ENCODE peak calls at places on chromosomes 16 and 17, in five cellular contexts. O, M, L, F and S are unnamed samples.

GRCh38 chr17:80036715-80037477 is 454 bp downstream of the CCDC40 start:
- DNase-seq in O (peak), M (peak), L (no peak), F (peak), S (peak)

GRCh38 chr17:3043737-3044365 is 19.6 kb downstream of the OR1D5 start:
- DNase-seq in O (no peak), M (no peak), L (no peak), F (peak), S (no peak)

GRCh38 chr16:6286176-6286575 is 1046.5 kb upstream of the RBFOX1 start:
- DNase-seq in O (no peak), M (no peak), L (no peak), F (no peak), S (no peak)

GRCh38 chr17:46917041-46917440 is 5.9 kb upstream of the GOSR2 start:
- DNase-seq in O (no peak), M (no peak), L (no peak), F (no peak), S (no peak)

GRCh38 chr17:2172447-2172938 is 117.6 kb downstream of the HIC1 start:
- DNase-seq in O (no peak), M (no peak), L (peak), F (peak), S (no peak)

GRCh38 chr16:80507538-80507937 is 33.3 kb upstream of the DYNLRB2 start:
- DNase-seq in O (no peak), M (no peak), L (no peak), F (no peak), S (no peak)

GRCh38 chr16:4888428-4889135 is 41.3 kb downstream of the UBN1 start:
- DNase-seq in O (no peak), M (no peak), L (no peak), F (no peak), S (peak)

GRCh38 chr17:56540791-56541190 is 52.7 kb upstream of the NOG start:
- DNase-seq in O (no peak), M (peak), L (no peak), F (peak), S (peak)

GRCh38 chr17:41171881-41172280 is 3.9 kb upstream of the KRTAP4-3 start:
- DNase-seq in O (no peak), M (no peak), L (peak), F (no peak), S (no peak)

GRCh38 chr16:75060708-75061107 is 55.9 kb downstream of the LDHD start:
- DNase-seq in O (no peak), M (no peak), L (no peak), F (no peak), S (no peak)

GRCh38 chr16:24883714-24884151 is 38.0 kb downstream of the SLC5A11 start:
- DNase-seq in O (no peak), M (peak), L (no peak), F (peak), S (no peak)

GRCh38 chr16:12542818-12543699 is 260.6 kb downstream of the CPPED1 start:
- DNase-seq in O (no peak), M (no peak), L (no peak), F (no peak), S (no peak)

GRCh38 chr16:8675183-8676159 is 1.1 kb downstream of the ABAT start:
- DNase-seq in O (no peak), M (no peak), L (no peak), F (no peak), S (no peak)

GRCh38 chr16:4172070-4172469 is 55.8 kb upstream of the ADCY9 start:
- DNase-seq in O (no peak), M (no peak), L (peak), F (no peak), S (peak)

GRCh38 chr17:77446959-77447634 is 306.3 kb downstream of the SEC14L1 start:
- DNase-seq in O (no peak), M (no peak), L (peak), F (no peak), S (no peak)

GRCh38 chr17:56690441-56691291 is 97.2 kb downstream of the NOG start:
- DNase-seq in O (no peak), M (no peak), L (no peak), F (no peak), S (no peak)

GRCh38 chr17:42340691-42341127 is 47.5 kb downstream of the STAT3 start:
- DNase-seq in O (no peak), M (no peak), L (no peak), F (no peak), S (no peak)

GRCh38 chr16:25633549-25633948 is 58.2 kb upstream of the HS3ST4 start:
- DNase-seq in O (no peak), M (no peak), L (no peak), F (peak), S (no peak)

GRCh38 chr17:622356-622755 is 92.3 kb downstream of the VPS53 start:
- DNase-seq in O (no peak), M (no peak), L (peak), F (peak), S (peak)

GRCh38 chr17:61504697-61505096 is 52.5 kb downstream of the TBX4 start:
- DNase-seq in O (no peak), M (no peak), L (peak), F (no peak), S (peak)

GRCh38 chr17:32265192-32265895 is at the start of gene RHBDL3:
- DNase-seq in O (no peak), M (no peak), L (no peak), F (peak), S (no peak)

GRCh38 chr17:45847747-45848146 is 3.1 kb downstream of the SPPL2C start:
- DNase-seq in O (no peak), M (no peak), L (no peak), F (no peak), S (no peak)

GRCh38 chr16:85573696-85574641 is 39.2 kb upstream of the GSE1 start:
- DNase-seq in O (no peak), M (no peak), L (peak), F (no peak), S (peak)
- H3K18ac ChIP-seq in O (peak), M (no peak), L (no peak), F (no peak), S (peak)

GRCh38 chr17:27793168-27793905 is 7.0 kb downstream of the NOS2 start:
- DNase-seq in O (peak), M (peak), L (no peak), F (peak), S (no peak)

GRCh38 chr17:27798376-27798775 is 2.0 kb downstream of the NOS2 start:
- DNase-seq in O (no peak), M (no peak), L (no peak), F (peak), S (no peak)

GRCh38 chr17:27792095-27792494 is 8.2 kb downstream of the NOS2 start:
- DNase-seq in O (no peak), M (no peak), L (no peak), F (no peak), S (no peak)

GRCh38 chr17:27797390-27798091 is 2.8 kb downstream of the NOS2 start:
- DNase-seq in O (no peak), M (no peak), L (no peak), F (no peak), S (no peak)

DNA sequence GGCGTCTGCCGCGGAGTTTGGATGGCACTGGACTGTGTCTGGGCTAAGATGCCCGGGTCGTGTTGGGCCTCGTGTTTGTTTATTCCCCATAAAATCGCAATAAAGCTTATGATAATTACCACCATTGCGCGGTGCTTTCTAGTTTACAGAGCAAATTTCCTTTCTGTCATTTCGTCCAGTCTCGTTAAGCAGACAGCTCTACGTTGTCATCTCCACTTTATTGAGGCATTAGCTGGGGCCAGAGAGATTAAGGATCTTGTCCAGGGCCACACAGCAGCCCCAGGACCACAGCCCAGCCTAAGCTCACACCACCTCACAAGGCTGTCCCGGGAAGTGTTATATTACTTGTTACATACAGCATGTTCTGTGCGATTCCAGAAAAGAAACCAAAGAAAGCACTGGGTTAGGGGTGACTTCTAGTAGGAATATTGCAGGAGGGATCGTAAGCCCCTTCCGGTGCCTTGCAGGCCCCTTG is 6.4 kb downstream of the NOS2 start:
- DNase-seq in O (no peak), M (no peak), L (no peak), F (no peak), S (no peak)
- H3K18ac ChIP-seq in O (peak), M (no peak), L (no peak), F (no peak), S (no peak)

DNA sequence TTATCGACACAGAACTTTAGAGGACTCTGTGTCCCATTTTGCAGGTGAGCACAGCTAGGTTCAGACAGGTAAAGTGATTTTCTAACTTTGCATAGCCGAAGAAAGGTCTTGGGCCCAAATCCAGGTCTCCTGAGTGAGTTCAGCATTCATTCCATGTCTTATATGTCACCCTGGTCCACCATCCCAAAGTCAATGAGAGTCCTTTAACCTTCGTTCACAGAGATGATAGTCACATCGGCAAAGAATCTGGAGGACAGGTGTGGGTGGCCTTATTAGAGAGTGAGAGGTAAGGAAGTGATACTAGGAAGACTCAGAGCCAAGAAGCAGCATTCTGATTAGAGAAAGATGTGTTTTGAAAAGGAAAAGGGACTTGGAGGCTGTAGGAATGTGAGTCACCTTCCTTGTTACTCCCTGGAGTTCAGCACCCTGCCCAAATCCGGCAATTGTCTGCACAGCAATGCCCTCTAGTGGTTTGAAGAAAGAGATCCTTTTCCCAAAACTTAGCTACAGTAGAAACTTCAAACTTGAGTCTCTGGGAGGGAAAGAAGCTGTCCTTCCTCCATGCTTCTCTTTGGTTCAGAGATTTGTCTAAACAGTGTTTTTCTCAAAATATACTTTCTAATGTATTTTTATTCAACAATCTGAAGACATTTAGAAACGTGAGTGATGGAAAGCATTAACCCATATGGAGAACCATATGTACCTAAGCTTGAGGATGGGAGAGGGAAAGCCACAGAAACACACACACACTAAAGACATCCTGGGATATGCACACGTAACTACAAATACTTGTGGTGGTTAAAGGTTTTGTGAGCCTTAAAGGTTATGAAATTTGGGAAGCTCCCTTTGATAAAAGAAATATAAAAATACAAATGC is 96.4 kb upstream of the SHISA6 start:
- DNase-seq in O (peak), M (peak), L (no peak), F (peak), S (no peak)
- H3K18ac ChIP-seq in O (no peak), M (no peak), L (no peak), F (no peak), S (no peak)

DNA sequence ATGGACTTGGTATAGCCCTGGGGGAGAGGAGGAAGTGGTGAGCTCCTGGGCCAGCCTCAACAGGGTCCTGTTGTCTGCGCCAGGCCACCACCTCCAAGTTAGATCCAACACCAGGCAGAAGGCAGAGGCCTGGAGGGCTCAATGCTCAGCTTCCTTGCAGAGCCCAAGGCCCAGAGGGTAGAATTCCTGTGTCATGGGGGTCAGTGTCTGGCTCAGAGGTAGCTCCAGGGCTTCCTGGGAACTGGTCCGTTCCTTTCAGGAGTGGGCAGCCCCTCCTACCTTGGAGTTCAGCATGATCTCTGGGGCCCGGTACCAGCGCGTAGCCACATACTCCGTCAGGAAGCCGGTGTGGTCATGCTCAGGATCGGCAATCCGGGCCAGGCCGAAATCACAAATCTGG is 4.4 kb upstream of the GDPD3 start:
- DNase-seq in O (no peak), M (no peak), L (no peak), F (no peak), S (no peak)
- H3K18ac ChIP-seq in O (no peak), M (no peak), L (no peak), F (no peak), S (no peak)

DNA sequence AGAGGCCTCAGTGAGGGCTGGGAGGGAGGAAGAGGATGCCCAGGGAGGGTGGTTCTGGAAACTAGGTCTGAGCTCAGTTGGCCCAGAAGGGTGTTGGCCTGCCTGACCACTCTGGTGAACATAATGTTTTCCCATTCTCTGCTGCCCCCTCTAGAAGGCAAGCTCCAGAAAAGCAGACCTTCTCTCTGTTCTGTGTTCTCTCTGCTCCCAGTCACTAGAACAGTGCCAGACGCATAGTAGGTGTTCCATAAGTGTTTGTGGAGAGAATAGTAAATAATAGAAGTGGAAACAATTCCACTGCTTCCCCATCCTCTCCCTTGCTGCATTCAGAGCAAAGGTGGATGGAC is 32.2 kb upstream of the ETV4 start:
- DNase-seq in O (no peak), M (no peak), L (no peak), F (no peak), S (no peak)
- H3K18ac ChIP-seq in O (peak), M (peak), L (peak), F (no peak), S (peak)

GRCh38 chr17:50547035-50547735 is at the start of gene SPATA20:
- DNase-seq in O (peak), M (peak), L (peak), F (peak), S (peak)
- H3K18ac ChIP-seq in O (peak), M (no peak), L (peak), F (no peak), S (peak)

DNA sequence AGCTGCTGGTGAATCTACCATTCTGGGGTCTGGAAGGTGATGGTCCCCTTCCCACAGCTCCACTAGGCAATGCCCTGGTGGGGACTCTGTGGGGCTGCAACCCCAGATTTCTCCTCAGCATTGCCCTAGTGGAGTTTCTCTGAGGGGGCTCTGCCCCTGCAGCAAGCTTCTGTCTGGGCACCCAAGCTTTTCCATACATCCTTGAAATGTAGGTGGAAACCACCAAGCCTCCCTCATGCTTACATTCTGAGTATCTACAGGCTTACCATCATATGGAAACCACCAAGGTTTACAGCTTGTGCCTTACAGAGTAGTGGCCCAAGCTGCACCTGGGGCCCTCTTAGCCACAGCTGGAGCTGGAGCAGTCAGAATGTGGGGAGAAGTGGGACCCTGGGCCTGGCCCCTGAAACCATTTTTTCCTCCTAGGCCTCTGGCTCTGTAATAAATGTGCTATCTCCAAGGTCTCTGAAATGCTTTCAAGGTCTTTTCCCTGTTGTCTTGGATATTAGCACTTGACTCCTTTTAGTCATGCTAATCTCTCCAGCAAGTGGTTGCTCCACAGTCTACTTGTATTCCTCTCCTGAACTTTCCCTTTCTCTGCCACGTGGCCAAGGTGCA is 19.6 kb upstream of the DLX3 start:
- DNase-seq in O (no peak), M (no peak), L (no peak), F (no peak), S (no peak)
- H3K18ac ChIP-seq in O (no peak), M (no peak), L (no peak), F (no peak), S (no peak)